ENCODE peak calls at places on chromosomes 5 and 9, in seven cellular contexts. One of them, this sample, is unnamed. For H3K4me1, H3K27me3 and H3K36me3, the result is how much of the 10 kb centered on the place peaks cover.

GRCh38 chr9:135448570-135449180 is 30.9 kb upstream of the PPP1R26 start:
- DNase-seq in heart right ventricle: no peak
- DNase-seq in stomach: no peak
- DNase-seq in endothelial cell of umbilical vein: no peak
- DNase-seq in MM.1S: no peak
- DNase-seq in cardiac muscle cell: no peak
- DNase-seq in effector memory CD4-positive, alpha-beta T cell: no peak
- DNase-seq in this sample: no peak

GRCh38 chr5:69024241-69024651 is 69.6 kb upstream of the SLC30A5 start:
- DNase-seq in MM.1S: peak
- DNase-seq in endothelial cell of umbilical vein: peak
- DNase-seq in cardiac muscle cell: peak
- DNase-seq in stomach: no peak
- DNase-seq in effector memory CD4-positive, alpha-beta T cell: no peak
- DNase-seq in heart right ventricle: no peak
- DNase-seq in this sample: no peak

GRCh38 chr5:139640432-139641115 is 7.6 kb upstream of the CXXC5 start:
- DNase-seq in endothelial cell of umbilical vein: no peak
- DNase-seq in effector memory CD4-positive, alpha-beta T cell: no peak
- DNase-seq in heart right ventricle: no peak
- DNase-seq in MM.1S: no peak
- DNase-seq in cardiac muscle cell: no peak
- DNase-seq in stomach: peak
- DNase-seq in this sample: no peak

GRCh38 chr9:22307013-22307711 is 139.5 kb upstream of the DMRTA1 start:
- DNase-seq in heart right ventricle: no peak
- DNase-seq in effector memory CD4-positive, alpha-beta T cell: no peak
- DNase-seq in endothelial cell of umbilical vein: peak
- DNase-seq in stomach: peak
- DNase-seq in MM.1S: peak
- DNase-seq in cardiac muscle cell: peak
- DNase-seq in this sample: no peak

GRCh38 chr5:107092695-107093094 is 578.0 kb downstream of the EFNA5 start:
- DNase-seq in effector memory CD4-positive, alpha-beta T cell: no peak
- DNase-seq in heart right ventricle: no peak
- DNase-seq in cardiac muscle cell: no peak
- DNase-seq in stomach: no peak
- DNase-seq in MM.1S: no peak
- DNase-seq in endothelial cell of umbilical vein: no peak
- DNase-seq in this sample: no peak

GRCh38 chr9:127586537-127586936 is 25.5 kb upstream of the STXBP1 start:
- DNase-seq in stomach: peak
- DNase-seq in cardiac muscle cell: peak
- DNase-seq in effector memory CD4-positive, alpha-beta T cell: peak
- DNase-seq in MM.1S: peak
- DNase-seq in endothelial cell of umbilical vein: peak
- DNase-seq in heart right ventricle: peak
- DNase-seq in this sample: peak

GRCh38 chr5:176470539-176470938 is 22.4 kb downstream of the FAF2 start:
- DNase-seq in stomach: no peak
- DNase-seq in effector memory CD4-positive, alpha-beta T cell: no peak
- DNase-seq in MM.1S: no peak
- DNase-seq in cardiac muscle cell: no peak
- DNase-seq in endothelial cell of umbilical vein: no peak
- DNase-seq in heart right ventricle: no peak
- DNase-seq in this sample: no peak

GRCh38 chr9:88578486-88579362 is 43.7 kb downstream of the NXNL2 start:
- DNase-seq in endothelial cell of umbilical vein: peak
- DNase-seq in heart right ventricle: peak
- DNase-seq in cardiac muscle cell: peak
- DNase-seq in MM.1S: peak
- DNase-seq in stomach: peak
- DNase-seq in effector memory CD4-positive, alpha-beta T cell: peak
- DNase-seq in this sample: peak

GRCh38 chr5:54249210-54250028 is 61.0 kb downstream of the ARL15 start:
- DNase-seq in stomach: peak
- DNase-seq in heart right ventricle: peak
- DNase-seq in endothelial cell of umbilical vein: no peak
- DNase-seq in effector memory CD4-positive, alpha-beta T cell: no peak
- DNase-seq in cardiac muscle cell: peak
- DNase-seq in MM.1S: peak
- DNase-seq in this sample: no peak

GRCh38 chr9:127778280-127779135 is at the start of gene SH2D3C:
- DNase-seq in endothelial cell of umbilical vein: no peak
- DNase-seq in heart right ventricle: peak
- DNase-seq in effector memory CD4-positive, alpha-beta T cell: no peak
- DNase-seq in cardiac muscle cell: peak
- DNase-seq in stomach: no peak
- DNase-seq in MM.1S: peak
- DNase-seq in this sample: no peak

DNA sequence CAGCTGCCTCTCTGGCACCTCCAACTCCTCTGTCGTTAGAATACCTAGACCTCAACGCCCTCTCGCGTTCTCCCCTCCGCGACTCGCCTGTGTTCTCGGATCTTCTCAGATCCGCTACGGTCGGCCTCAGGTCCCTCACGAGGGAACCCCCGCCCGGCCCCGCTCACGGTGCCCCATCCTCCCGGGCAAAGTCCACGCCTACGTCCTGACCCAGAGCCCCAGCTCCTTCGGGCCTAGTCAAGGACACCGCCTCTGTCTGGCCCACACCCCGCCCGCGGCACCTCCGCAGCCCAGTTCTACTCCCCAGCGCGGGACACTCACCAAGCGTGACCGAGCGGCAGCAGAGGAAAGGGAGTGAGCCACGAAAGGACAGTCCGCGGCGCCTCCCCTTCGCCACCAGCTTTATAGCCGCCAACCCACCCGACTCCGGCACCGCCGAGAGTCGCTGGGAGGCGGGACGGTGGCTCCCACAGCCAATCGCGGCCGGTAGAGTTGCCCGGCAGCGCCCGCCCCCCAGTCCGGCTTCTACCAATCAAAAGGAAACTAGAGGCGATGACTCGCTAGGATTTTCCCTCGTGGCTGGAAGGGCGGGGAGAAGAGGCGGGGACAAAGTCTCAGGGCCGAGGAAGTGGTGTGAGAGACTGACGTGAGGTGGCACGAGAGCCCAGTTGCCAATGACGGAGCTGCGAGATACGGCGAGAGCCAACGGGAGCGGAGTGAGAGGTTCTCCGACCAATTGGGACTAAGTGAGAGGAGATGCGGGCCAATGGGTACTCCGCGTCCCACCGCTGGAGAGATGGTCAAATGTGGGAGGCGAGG is at the start of gene HMGCS1:
- DNase-seq in MM.1S: peak
- DNase-seq in stomach: peak
- DNase-seq in heart right ventricle: peak
- DNase-seq in endothelial cell of umbilical vein: peak
- DNase-seq in effector memory CD4-positive, alpha-beta T cell: peak
- DNase-seq in cardiac muscle cell: peak
- DNase-seq in this sample: peak
- H3K4me1 ChIP-seq in MM.1S: under half
- H3K4me1 ChIP-seq in stomach: half or more
- H3K4me1 ChIP-seq in heart right ventricle: under half
- H3K4me1 ChIP-seq in endothelial cell of umbilical vein: under half
- H3K4me1 ChIP-seq in effector memory CD4-positive, alpha-beta T cell: under half
- H3K4me1 ChIP-seq in cardiac muscle cell: under half
- H3K4me1 ChIP-seq in this sample: under half

DNA sequence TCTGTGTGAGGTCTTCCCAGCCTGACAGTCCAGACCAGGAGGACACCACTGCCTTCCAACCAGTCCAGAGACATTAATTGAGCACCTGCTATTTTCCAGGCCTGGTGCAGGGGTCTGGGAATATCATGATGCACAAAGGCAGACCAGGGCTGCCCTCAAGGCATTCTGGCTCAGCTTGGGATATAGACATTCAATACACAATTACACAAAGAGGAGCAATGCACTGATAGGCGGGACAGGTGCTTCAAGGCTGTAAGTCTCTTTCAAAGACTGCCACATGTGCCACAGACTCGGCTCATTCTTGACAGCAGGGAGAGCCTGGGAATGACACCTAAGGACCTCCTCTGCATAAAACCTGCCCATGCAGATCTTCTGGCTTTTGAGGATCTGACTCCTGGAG is 158.6 kb downstream of the C5orf15 start:
- DNase-seq in effector memory CD4-positive, alpha-beta T cell: no peak
- DNase-seq in MM.1S: no peak
- DNase-seq in heart right ventricle: no peak
- DNase-seq in endothelial cell of umbilical vein: no peak
- DNase-seq in cardiac muscle cell: no peak
- DNase-seq in stomach: no peak
- DNase-seq in this sample: no peak
- H3K27me3 ChIP-seq in effector memory CD4-positive, alpha-beta T cell: under half
- H3K27me3 ChIP-seq in MM.1S: under half
- H3K27me3 ChIP-seq in heart right ventricle: under half
- H3K27me3 ChIP-seq in endothelial cell of umbilical vein: under half
- H3K27me3 ChIP-seq in cardiac muscle cell: under half
- H3K27me3 ChIP-seq in stomach: under half
- H3K27me3 ChIP-seq in this sample: under half

DNA sequence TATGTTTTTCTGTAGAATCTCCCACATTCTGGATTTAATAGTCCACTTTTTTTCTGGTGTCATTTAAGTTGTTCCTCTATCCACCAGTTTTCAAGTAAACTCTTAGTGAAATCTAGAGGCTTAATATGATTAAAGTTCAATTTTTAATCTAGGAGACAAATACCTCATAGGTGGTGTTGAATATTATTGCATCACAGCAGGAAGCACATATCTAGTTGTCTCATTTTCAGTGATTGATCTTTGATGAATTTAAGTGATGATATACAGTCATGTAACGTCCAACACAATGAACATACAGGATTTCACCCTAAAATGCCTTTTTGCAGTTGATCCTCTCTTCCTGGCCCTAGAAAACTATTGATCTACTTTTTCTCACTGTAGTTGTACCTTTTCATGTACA is 152.3 kb downstream of the NIPBL start:
- DNase-seq in heart right ventricle: no peak
- DNase-seq in stomach: no peak
- DNase-seq in MM.1S: no peak
- DNase-seq in effector memory CD4-positive, alpha-beta T cell: no peak
- DNase-seq in cardiac muscle cell: no peak
- DNase-seq in endothelial cell of umbilical vein: no peak
- DNase-seq in this sample: no peak
- H3K36me3 ChIP-seq in heart right ventricle: half or more
- H3K36me3 ChIP-seq in stomach: half or more
- H3K36me3 ChIP-seq in MM.1S: under half
- H3K36me3 ChIP-seq in effector memory CD4-positive, alpha-beta T cell: under half
- H3K36me3 ChIP-seq in cardiac muscle cell: half or more
- H3K36me3 ChIP-seq in endothelial cell of umbilical vein: under half
- H3K36me3 ChIP-seq in this sample: under half

DNA sequence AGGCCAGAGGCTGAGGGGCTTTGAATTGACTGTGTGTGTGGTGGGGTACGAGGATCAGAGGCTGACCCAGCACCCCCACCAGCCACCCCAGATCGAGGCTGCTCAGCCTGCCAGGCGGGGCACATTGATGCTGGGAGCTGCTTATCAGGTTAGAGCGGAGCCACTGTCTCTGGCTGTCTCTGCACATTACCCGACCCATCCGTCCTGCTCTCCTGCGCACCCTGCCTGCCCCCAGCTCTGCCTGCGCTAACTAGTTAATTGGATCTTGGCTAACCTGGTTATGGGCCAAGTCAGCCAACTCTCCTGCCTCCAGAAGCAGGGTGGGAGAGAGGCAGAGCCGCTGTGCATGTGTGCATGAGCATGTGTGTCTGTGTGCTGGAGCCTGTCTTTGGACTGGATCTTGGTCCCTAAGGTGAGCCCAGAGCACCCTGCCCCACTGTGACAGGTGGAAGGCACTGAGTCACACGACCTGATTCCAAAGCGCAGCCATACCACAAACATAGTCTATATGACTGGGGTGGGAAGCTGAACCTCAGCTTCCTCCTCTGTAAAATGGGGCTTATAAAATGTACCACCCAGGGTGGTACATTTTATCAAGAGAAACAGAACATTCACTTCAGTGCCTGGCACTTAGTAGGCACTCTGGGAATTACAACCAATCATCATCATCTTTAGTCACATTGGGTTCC is 39.7 kb downstream of the PCDH1 start:
- DNase-seq in stomach: no peak
- DNase-seq in cardiac muscle cell: no peak
- DNase-seq in MM.1S: no peak
- DNase-seq in effector memory CD4-positive, alpha-beta T cell: no peak
- DNase-seq in endothelial cell of umbilical vein: no peak
- DNase-seq in heart right ventricle: no peak
- DNase-seq in this sample: no peak
- H3K4me1 ChIP-seq in stomach: half or more
- H3K4me1 ChIP-seq in cardiac muscle cell: under half
- H3K4me1 ChIP-seq in MM.1S: under half
- H3K4me1 ChIP-seq in effector memory CD4-positive, alpha-beta T cell: under half
- H3K4me1 ChIP-seq in endothelial cell of umbilical vein: half or more
- H3K4me1 ChIP-seq in heart right ventricle: half or more
- H3K4me1 ChIP-seq in this sample: half or more